ENCODE peak calls at places on chromosomes 5 and 9, in ten cellular contexts. R, N, U, Z, Q, C, H, X, E and B are unnamed samples.

GRCh38 chr5:77863181-77863580 is 87.0 kb upstream of the TBCA start:
- DNase-seq in R (no peak), N (no peak), U (no peak), Z (no peak), Q (no peak), C (no peak), H (no peak), X (no peak), E (no peak), B (no peak)

GRCh38 chr5:151240891-151241290 is 12.1 kb upstream of the GM2A start:
- DNase-seq in R (no peak), N (no peak), U (no peak), Z (peak), Q (no peak), C (no peak), H (no peak), X (no peak), E (no peak), B (no peak)

GRCh38 chr5:106849266-106849665 is 821.5 kb downstream of the EFNA5 start:
- DNase-seq in R (no peak), N (no peak), U (peak), Z (no peak), Q (no peak), C (peak), H (no peak), X (no peak), E (no peak), B (no peak)

GRCh38 chr9:5073701-5074100 is 88.6 kb downstream of the JAK2 start:
- DNase-seq in R (no peak), N (no peak), U (no peak), Z (peak), Q (no peak), C (no peak), H (no peak), X (no peak), E (no peak), B (no peak)

GRCh38 chr5:139725073-139725830 is 70.4 kb upstream of the PSD2 start:
- DNase-seq in R (peak), N (peak), U (peak), Z (no peak), Q (no peak), C (no peak), H (no peak), X (peak), E (no peak), B (peak)

GRCh38 chr9:95084254-95084934 is 233.1 kb downstream of the FANCC start:
- DNase-seq in R (no peak), N (no peak), U (no peak), Z (no peak), Q (no peak), C (no peak), H (no peak), X (no peak), E (no peak), B (no peak)

GRCh38 chr9:36924071-36924470 is 110.0 kb downstream of the PAX5 start:
- DNase-seq in R (peak), N (no peak), U (peak), Z (no peak), Q (no peak), C (no peak), H (no peak), X (no peak), E (peak), B (peak)

GRCh38 chr9:37157978-37158377 is 37.6 kb downstream of the ZCCHC7 start:
- DNase-seq in R (no peak), N (no peak), U (no peak), Z (no peak), Q (no peak), C (no peak), H (no peak), X (no peak), E (no peak), B (no peak)

GRCh38 chr5:139561655-139562451 is 714 bp downstream of the UBE2D2 start:
- DNase-seq in R (no peak), N (peak), U (peak), Z (peak), Q (no peak), C (peak), H (peak), X (peak), E (peak), B (no peak)

GRCh38 chr9:112787942-112788341 is 37.4 kb downstream of the SNX30 start:
- DNase-seq in R (no peak), N (no peak), U (no peak), Z (no peak), Q (no peak), C (no peak), H (no peak), X (no peak), E (no peak), B (no peak)

GRCh38 chr9:136759436-136760325 is 1.6 kb upstream of the LCN8 start:
- DNase-seq in R (no peak), N (no peak), U (no peak), Z (no peak), Q (no peak), C (no peak), H (no peak), X (no peak), E (no peak), B (no peak)

GRCh38 chr5:72237415-72237814 is 82.6 kb downstream of the MRPS27 start:
- DNase-seq in R (no peak), N (no peak), U (no peak), Z (no peak), Q (no peak), C (no peak), H (no peak), X (no peak), E (no peak), B (no peak)